ENCODE peak calls at places on chromosomes 4 and X, in four cellular contexts. D is left cardiac atrium; J is GM03348; G is activated effector memory CD4-positive, alpha-beta T cell treated with anti-CD3 and anti-CD28 coated beads, Interleukin-2, amount 50 U/mL, for 16 hours. L is an unnamed sample.

GRCh38 chrX:102651968-102652744 is 873 bp downstream of the GPRASP1 start:
- DNase-seq in D (peak), J (peak), G (peak), L (no peak)

GRCh38 chrX:155745792-155746191 is 133.0 kb upstream of the TMLHE start:
- DNase-seq in D (peak), J (no peak), G (no peak), L (no peak)

GRCh38 chrX:106005684-106006083 is 32.8 kb downstream of the SERPINA7 start:
- DNase-seq in D (no peak), J (no peak), G (no peak), L (no peak)

GRCh38 chrX:19569121-19569805 is 54.0 kb upstream of the MAP3K15 start:
- DNase-seq in D (peak), J (no peak), G (no peak), L (no peak)

GRCh38 chrX:108312938-108313337 is 125.3 kb downstream of the COL4A6 start:
- DNase-seq in D (peak), J (peak), G (no peak), L (peak)

GRCh38 chr4:110636677-110637407 is 14.0 kb upstream of the PITX2 start:
- DNase-seq in D (peak), J (peak), G (no peak), L (no peak)

GRCh38 chrX:98379134-98379533 is 1495.4 kb downstream of the RPA4 start:
- DNase-seq in D (no peak), J (no peak), G (no peak), L (no peak)

GRCh38 chr4:175386776-175387507 is 425.1 kb downstream of the GPM6A start:
- DNase-seq in D (no peak), J (no peak), G (no peak), L (no peak)

GRCh38 chr4:152073738-152074137 is 312.9 kb upstream of the GATB start:
- DNase-seq in D (peak), J (peak), G (no peak), L (peak)

GRCh38 chrX:145773006-145773405 is 44.6 kb upstream of the SLITRK2 start:
- DNase-seq in D (no peak), J (no peak), G (no peak), L (no peak)

GRCh38 chrX:29419774-29420553 is 795.4 kb upstream of the MAGEB2 start:
- DNase-seq in D (no peak), J (peak), G (no peak), L (no peak)

GRCh38 chrX:63470506-63470905 is 119.4 kb upstream of the SPIN4 start:
- DNase-seq in D (no peak), J (no peak), G (no peak), L (no peak)

GRCh38 chr4:83618431-83618830 is 82.5 kb downstream of the GPAT3 start:
- DNase-seq in D (no peak), J (peak), G (no peak), L (no peak)

GRCh38 chr4:2795558-2796260 is 2.8 kb downstream of the SH3BP2 start:
- DNase-seq in D (no peak), J (no peak), G (peak), L (peak)

GRCh38 chr4:174212061-174212460 is 71.4 kb downstream of the FBXO8 start:
- DNase-seq in D (no peak), J (no peak), G (no peak), L (no peak)

L was measured in lower lobe of right lung.